ENCODE peak calls at places on chromosomes 2 and 18, in ten cellular contexts. W, N, Y, H, X, A, G, Z, B and I are unnamed samples.

GRCh38 chr2:205778326-205778725 is 96.0 kb downstream of the NRP2 start:
- DNase-seq in W (no peak), N (no peak), Y (no peak), H (no peak), X (no peak), A (no peak), G (no peak), Z (no peak), B (no peak), I (no peak)

GRCh38 chr2:73293534-73294171 is at the start of gene EGR4:
- DNase-seq in W (peak; percentile 90), N (no peak), Y (peak; percentile 93), H (peak; percentile 92), X (peak; percentile 70), A (peak; percentile 83), G (no peak), Z (peak; percentile 44), B (peak; percentile 79), I (no peak)

GRCh38 chr18:65567372-65567771 is 183.4 kb upstream of the CDH7 start:
- DNase-seq in W (no peak), N (no peak), Y (no peak), H (no peak), X (no peak), A (no peak), G (no peak), Z (no peak), B (no peak), I (no peak)

GRCh38 chr2:118266086-118266485 is 177.8 kb downstream of the INSIG2 start:
- DNase-seq in W (no peak), N (no peak), Y (no peak), H (no peak), X (peak; percentile 8), A (no peak), G (no peak), Z (no peak), B (no peak), I (no peak)

GRCh38 chr18:4544131-4544530 is 89.0 kb upstream of the DLGAP1 start:
- DNase-seq in W (no peak), N (no peak), Y (no peak), H (no peak), X (no peak), A (no peak), G (no peak), Z (no peak), B (no peak), I (no peak)

GRCh38 chr2:46495347-46496030 is 16.1 kb downstream of the TMEM247 start:
- DNase-seq in W (no peak), N (no peak), Y (no peak), H (no peak), X (peak; percentile 23), A (no peak), G (no peak), Z (no peak), B (no peak), I (peak; percentile 23)

GRCh38 chr2:48715042-48715899 is 40.3 kb downstream of the LHCGR start:
- DNase-seq in W (no peak), N (no peak), Y (no peak), H (no peak), X (no peak), A (no peak), G (peak; percentile 43), Z (no peak), B (no peak), I (no peak)

GRCh38 chr2:213086566-213086965 is 64.8 kb downstream of the IKZF2 start:
- DNase-seq in W (no peak), N (no peak), Y (no peak), H (no peak), X (no peak), A (no peak), G (no peak), Z (no peak), B (no peak), I (no peak)

GRCh38 chr2:234680688-234681050 is 183.8 kb upstream of the ARL4C start:
- DNase-seq in W (no peak), N (no peak), Y (no peak), H (no peak), X (no peak), A (no peak), G (no peak), Z (no peak), B (no peak), I (no peak)

GRCh38 chr2:207142461-207142860 is 23.3 kb downstream of the KLF7 start:
- DNase-seq in W (peak; percentile 54), N (peak; percentile 28), Y (no peak), H (peak; percentile 33), X (no peak), A (no peak), G (no peak), Z (no peak), B (no peak), I (no peak)

GRCh38 chr2:69082430-69082997 is 69.5 kb downstream of the ANTXR1 start:
- DNase-seq in W (no peak), N (no peak), Y (peak; percentile 80), H (peak; percentile 18), X (peak; percentile 78), A (no peak), G (no peak), Z (peak; percentile 78), B (no peak), I (peak; percentile 80)

GRCh38 chr2:102251042-102251848 is 60.1 kb upstream of the IL1RL1 start:
- DNase-seq in W (peak; percentile 62), N (no peak), Y (peak; percentile 43), H (peak; percentile 57), X (no peak), A (peak; percentile 55), G (no peak), Z (no peak), B (peak; percentile 63), I (no peak)

GRCh38 chr2:128185576-128185975 is 94.6 kb downstream of the UGGT1 start:
- DNase-seq in W (no peak), N (no peak), Y (no peak), H (no peak), X (no peak), A (no peak), G (no peak), Z (no peak), B (no peak), I (no peak)

GRCh38 chr2:200736646-200737274 is 75.0 kb upstream of the BZW1 start:
- DNase-seq in W (no peak), N (no peak), Y (no peak), H (no peak), X (no peak), A (no peak), G (no peak), Z (no peak), B (no peak), I (no peak)

GRCh38 chr2:80311304-80311703 is 6.8 kb upstream of the LRRTM1 start:
- DNase-seq in W (no peak), N (no peak), Y (no peak), H (no peak), X (no peak), A (no peak), G (no peak), Z (no peak), B (no peak), I (no peak)

GRCh38 chr2:38013158-38013752 is 62.7 kb downstream of the CYP1B1 start:
- DNase-seq in W (no peak), N (no peak), Y (no peak), H (no peak), X (peak; percentile 13), A (no peak), G (no peak), Z (peak; percentile 4), B (no peak), I (peak; percentile 54)

GRCh38 chr2:223563462-223563861 is 38.7 kb downstream of the SCG2 start:
- DNase-seq in W (no peak), N (no peak), Y (peak; percentile 82), H (no peak), X (peak; percentile 83), A (no peak), G (no peak), Z (peak; percentile 77), B (no peak), I (peak; percentile 81)

GRCh38 chr2:96868555-96869280 is 1.2 kb downstream of the SEMA4C start:
- DNase-seq in W (peak; percentile 66), N (peak; percentile 74), Y (peak; percentile 89), H (peak; percentile 90), X (peak; percentile 92), A (no peak), G (peak; percentile 90), Z (peak; percentile 69), B (peak; percentile 67), I (peak; percentile 65)

GRCh38 chr2:105330681-105331375 is 1.3 kb upstream of the TGFBRAP1 start:
- DNase-seq in W (no peak), N (no peak), Y (no peak), H (peak; percentile 23), X (no peak), A (no peak), G (no peak), Z (peak; percentile 16), B (no peak), I (no peak)

GRCh38 chr2:151553-152328 is 105.4 kb upstream of the FAM110C start:
- DNase-seq in W (no peak), N (no peak), Y (no peak), H (no peak), X (no peak), A (no peak), G (no peak), Z (no peak), B (no peak), I (no peak)

GRCh38 chr2:10265328-10266132 is 37.2 kb upstream of the HPCAL1 start:
- DNase-seq in W (no peak), N (no peak), Y (no peak), H (no peak), X (peak; percentile 9), A (no peak), G (peak; percentile 2), Z (no peak), B (no peak), I (no peak)

GRCh38 chr2:100730290-100730868 is 89.6 kb upstream of the NPAS2 start:
- DNase-seq in W (no peak), N (no peak), Y (peak; percentile 38), H (peak; percentile 41), X (peak; percentile 67), A (peak; percentile 21), G (no peak), Z (peak; percentile 53), B (peak; percentile 43), I (peak; percentile 40)

GRCh38 chr2:119264781-119265692 is 41.4 kb downstream of the STEAP3 start:
- DNase-seq in W (peak; percentile 39), N (no peak), Y (peak; percentile 60), H (peak; percentile 61), X (peak; percentile 32), A (no peak), G (no peak), Z (peak; percentile 54), B (peak; percentile 29), I (peak; percentile 53)

GRCh38 chr2:223586261-223586660 is 15.9 kb downstream of the SCG2 start:
- DNase-seq in W (no peak), N (no peak), Y (no peak), H (no peak), X (peak; percentile 84), A (no peak), G (no peak), Z (no peak), B (no peak), I (no peak)

GRCh38 chr2:18496516-18496915 is 63.9 kb downstream of the RDH14 start:
- DNase-seq in W (no peak), N (no peak), Y (no peak), H (no peak), X (no peak), A (no peak), G (no peak), Z (no peak), B (no peak), I (no peak)

GRCh38 chr18:33580540-33580939 is 2.5 kb downstream of the ASXL3 start:
- DNase-seq in W (no peak), N (no peak), Y (no peak), H (no peak), X (no peak), A (no peak), G (no peak), Z (no peak), B (no peak), I (no peak)

GRCh38 chr2:191171708-191172355 is 21.0 kb upstream of the STAT4 start:
- DNase-seq in W (no peak), N (no peak), Y (peak; percentile 37), H (no peak), X (peak; percentile 94), A (no peak), G (no peak), Z (peak; percentile 86), B (no peak), I (peak; percentile 97)

GRCh38 chr2:218954541-218955300 is 4.7 kb upstream of the CDK5R2 start:
- DNase-seq in W (no peak), N (no peak), Y (no peak), H (no peak), X (no peak), A (no peak), G (no peak), Z (no peak), B (no peak), I (no peak)